ENCODE peak calls at places on chromosomes 5 and 9, in five cellular contexts. One of them, this sample, is unnamed.

GRCh38 chr5:105430516-105430915 is 1867.9 kb upstream of the NUDT12 start:
- DNase-seq in heart left ventricle: no peak
- DNase-seq in K562: no peak
- DNase-seq in gastrocnemius medialis: no peak
- DNase-seq in stomach: no peak
- DNase-seq in this sample: no peak

GRCh38 chr9:105438136-105438839 is 9.5 kb upstream of the FSD1L start:
- DNase-seq in K562: no peak
- DNase-seq in gastrocnemius medialis: peak
- DNase-seq in stomach: no peak
- DNase-seq in heart left ventricle: no peak
- DNase-seq in this sample: no peak

GRCh38 chr9:86909388-86909787 is 37.9 kb downstream of the GAS1 start:
- DNase-seq in stomach: no peak
- DNase-seq in heart left ventricle: no peak
- DNase-seq in gastrocnemius medialis: no peak
- DNase-seq in K562: no peak
- DNase-seq in this sample: no peak

GRCh38 chr5:171192111-171192510 is 116.9 kb upstream of the TLX3 start:
- DNase-seq in gastrocnemius medialis: no peak
- DNase-seq in heart left ventricle: no peak
- DNase-seq in K562: no peak
- DNase-seq in stomach: no peak
- DNase-seq in this sample: no peak

GRCh38 chr5:52840286-52841050 is 52.8 kb downstream of the ITGA1 start:
- DNase-seq in heart left ventricle: peak
- DNase-seq in K562: no peak
- DNase-seq in gastrocnemius medialis: no peak
- DNase-seq in stomach: no peak
- DNase-seq in this sample: no peak

GRCh38 chr9:114487607-114488300 is 17.5 kb downstream of the WHRN start:
- DNase-seq in stomach: peak
- DNase-seq in heart left ventricle: peak
- DNase-seq in K562: peak
- DNase-seq in gastrocnemius medialis: no peak
- DNase-seq in this sample: peak

GRCh38 chr5:73792687-73793320 is 166.8 kb downstream of the ARHGEF28 start:
- DNase-seq in K562: peak
- DNase-seq in gastrocnemius medialis: peak
- DNase-seq in heart left ventricle: peak
- DNase-seq in stomach: peak
- DNase-seq in this sample: peak

GRCh38 chr9:124042168-124042775 is 30.7 kb downstream of the LHX2 start:
- DNase-seq in heart left ventricle: no peak
- DNase-seq in stomach: no peak
- DNase-seq in gastrocnemius medialis: no peak
- DNase-seq in K562: no peak
- DNase-seq in this sample: no peak

GRCh38 chr5:51389582-51390463 is 6.6 kb downstream of the ISL1 start:
- DNase-seq in stomach: no peak
- DNase-seq in K562: no peak
- DNase-seq in gastrocnemius medialis: no peak
- DNase-seq in heart left ventricle: no peak
- DNase-seq in this sample: no peak

GRCh38 chr9:82489579-82489915 is 501.0 kb downstream of the SPATA31D1 start:
- DNase-seq in K562: no peak
- DNase-seq in heart left ventricle: peak
- DNase-seq in stomach: no peak
- DNase-seq in gastrocnemius medialis: no peak
- DNase-seq in this sample: peak

GRCh38 chr5:173281910-173282309 is 46.3 kb downstream of the STC2 start:
- DNase-seq in K562: no peak
- DNase-seq in heart left ventricle: no peak
- DNase-seq in stomach: no peak
- DNase-seq in gastrocnemius medialis: no peak
- DNase-seq in this sample: no peak

GRCh38 chr9:119951090-119951489 is 581.9 kb upstream of the BRINP1 start:
- DNase-seq in stomach: no peak
- DNase-seq in gastrocnemius medialis: no peak
- DNase-seq in K562: no peak
- DNase-seq in heart left ventricle: no peak
- DNase-seq in this sample: no peak

GRCh38 chr9:119078015-119078414 is 291.2 kb downstream of the BRINP1 start:
- DNase-seq in heart left ventricle: no peak
- DNase-seq in gastrocnemius medialis: no peak
- DNase-seq in stomach: no peak
- DNase-seq in K562: no peak
- DNase-seq in this sample: no peak

GRCh38 chr9:35258665-35259474 is 97.1 kb downstream of the UNC13B start:
- DNase-seq in stomach: peak
- DNase-seq in heart left ventricle: peak
- DNase-seq in K562: no peak
- DNase-seq in gastrocnemius medialis: peak
- DNase-seq in this sample: peak

GRCh38 chr9:28166179-28166578 is 592.9 kb upstream of the C9orf72 start:
- DNase-seq in heart left ventricle: no peak
- DNase-seq in gastrocnemius medialis: no peak
- DNase-seq in K562: no peak
- DNase-seq in stomach: no peak
- DNase-seq in this sample: no peak

GRCh38 chr5:157463081-157463480 is 3.1 kb downstream of the NIPAL4 start:
- DNase-seq in heart left ventricle: no peak
- DNase-seq in stomach: no peak
- DNase-seq in K562: no peak
- DNase-seq in gastrocnemius medialis: no peak
- DNase-seq in this sample: no peak

GRCh38 chr5:157459715-157460599 is at the start of gene NIPAL4:
- DNase-seq in gastrocnemius medialis: no peak
- DNase-seq in stomach: no peak
- DNase-seq in heart left ventricle: no peak
- DNase-seq in K562: no peak
- DNase-seq in this sample: no peak

GRCh38 chr5:157464518-157465171 is 4.6 kb downstream of the NIPAL4 start:
- DNase-seq in heart left ventricle: no peak
- DNase-seq in K562: peak
- DNase-seq in gastrocnemius medialis: peak
- DNase-seq in stomach: peak
- DNase-seq in this sample: no peak

GRCh38 chr5:157460921-157461792 is 1.1 kb downstream of the NIPAL4 start:
- DNase-seq in K562: no peak
- DNase-seq in gastrocnemius medialis: no peak
- DNase-seq in stomach: no peak
- DNase-seq in heart left ventricle: no peak
- DNase-seq in this sample: no peak

GRCh38 chr5:157463621-157464407 is 3.8 kb downstream of the NIPAL4 start:
- DNase-seq in heart left ventricle: no peak
- DNase-seq in K562: no peak
- DNase-seq in gastrocnemius medialis: peak
- DNase-seq in stomach: no peak
- DNase-seq in this sample: no peak
- H3K4me3 ChIP-seq in heart left ventricle: no peak
- H3K4me3 ChIP-seq in K562: no peak
- H3K4me3 ChIP-seq in gastrocnemius medialis: no peak
- H3K4me3 ChIP-seq in stomach: no peak
- H3K4me3 ChIP-seq in this sample: no peak

DNA sequence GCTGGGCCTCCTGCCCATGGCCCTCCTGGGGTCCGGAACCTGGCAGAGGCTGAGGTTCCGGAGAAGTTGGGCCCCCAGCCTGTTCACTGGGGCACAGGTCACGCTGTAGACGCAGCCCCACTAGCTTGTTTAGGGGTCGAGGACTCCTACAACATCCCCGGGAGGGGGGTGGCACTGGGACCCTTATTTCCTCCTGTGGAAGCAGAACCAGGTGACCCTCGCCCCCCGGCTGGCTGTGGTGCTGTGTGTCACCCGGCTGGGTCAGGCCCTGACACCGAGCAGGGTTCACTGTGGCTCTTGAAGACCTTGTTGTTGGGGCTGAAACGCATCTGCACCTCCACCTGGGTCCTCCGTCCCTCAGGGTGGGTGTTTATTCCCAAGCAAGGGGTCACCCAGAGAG is 164.5 kb upstream of the IER5L start:
- DNase-seq in heart left ventricle: no peak
- DNase-seq in stomach: no peak
- DNase-seq in K562: no peak
- DNase-seq in gastrocnemius medialis: no peak
- DNase-seq in this sample: no peak
- H3K27ac ChIP-seq in heart left ventricle: no peak
- H3K27ac ChIP-seq in stomach: no peak
- H3K27ac ChIP-seq in K562: no peak
- H3K27ac ChIP-seq in gastrocnemius medialis: no peak
- H3K27ac ChIP-seq in this sample: peak

DNA sequence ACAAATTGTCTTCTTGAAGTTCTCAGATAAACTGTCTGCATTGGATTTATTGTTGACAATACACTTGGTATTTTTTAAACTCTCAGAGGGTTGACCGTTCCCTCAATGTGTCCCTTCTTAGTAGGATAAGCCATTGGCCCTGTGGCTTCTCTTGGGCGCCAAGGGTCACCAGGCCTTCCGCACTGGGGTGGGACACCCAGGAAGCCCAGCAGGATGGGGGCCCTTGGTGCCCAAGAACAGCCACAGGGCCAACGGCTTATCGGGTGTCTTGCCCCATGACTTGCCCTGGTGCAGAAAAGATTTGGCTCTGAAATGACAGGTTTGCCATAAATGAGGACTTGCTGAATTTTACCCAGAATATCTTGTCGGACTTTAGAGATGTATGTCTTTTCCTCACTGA is 375.0 kb downstream of the IRX2 start:
- DNase-seq in heart left ventricle: no peak
- DNase-seq in K562: no peak
- DNase-seq in gastrocnemius medialis: no peak
- DNase-seq in stomach: no peak
- DNase-seq in this sample: no peak
- TF ChIP-seq POLR2A in heart left ventricle: no peak
- TF ChIP-seq POLR2A in K562: no peak
- TF ChIP-seq POLR2A in gastrocnemius medialis: no peak
- TF ChIP-seq POLR2A in stomach: no peak
- TF ChIP-seq POLR2A in this sample: no peak

DNA sequence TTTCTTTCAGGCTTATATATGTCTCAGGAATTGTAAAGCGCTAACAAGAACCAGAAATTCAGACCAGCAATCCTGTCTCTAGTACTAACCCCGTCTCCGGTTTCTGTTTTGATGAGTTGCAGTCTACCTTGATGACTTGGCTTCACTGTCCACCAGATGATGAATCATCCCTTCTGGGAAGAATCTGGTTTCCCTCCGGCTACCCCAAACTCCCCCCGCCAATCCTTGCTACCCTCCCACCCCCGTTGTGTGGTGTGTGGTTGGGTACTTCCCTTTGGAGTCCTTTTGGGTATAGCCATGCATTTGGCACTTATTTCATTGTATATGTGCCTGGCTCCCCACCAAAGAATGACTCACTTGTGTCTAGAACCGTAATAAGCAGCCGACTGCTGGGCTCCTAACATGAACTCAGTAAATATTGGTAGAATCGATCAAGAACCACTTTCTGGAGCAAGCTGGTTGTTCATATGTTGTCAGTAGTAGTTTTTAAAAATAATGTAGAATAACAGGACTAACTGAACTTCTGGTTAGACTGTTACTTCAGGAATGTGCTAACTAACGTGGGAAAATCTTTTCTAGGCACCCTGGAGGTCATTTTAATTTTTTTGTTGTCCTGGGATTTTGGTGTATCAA is 8.3 kb upstream of the TGFBI start:
- DNase-seq in heart left ventricle: no peak
- DNase-seq in stomach: no peak
- DNase-seq in K562: peak
- DNase-seq in gastrocnemius medialis: no peak
- DNase-seq in this sample: no peak
- H3K4me3 ChIP-seq in heart left ventricle: no peak
- H3K4me3 ChIP-seq in stomach: no peak
- H3K4me3 ChIP-seq in K562: no peak
- H3K4me3 ChIP-seq in gastrocnemius medialis: no peak
- H3K4me3 ChIP-seq in this sample: no peak

GRCh38 chr9:115849679-115850412 is 303.7 kb upstream of the PAPPA start:
- DNase-seq in K562: no peak
- DNase-seq in gastrocnemius medialis: no peak
- DNase-seq in heart left ventricle: no peak
- DNase-seq in stomach: peak
- DNase-seq in this sample: no peak

GRCh38 chr9:115850548-115851304 is 302.9 kb upstream of the PAPPA start:
- DNase-seq in gastrocnemius medialis: no peak
- DNase-seq in K562: no peak
- DNase-seq in stomach: no peak
- DNase-seq in heart left ventricle: no peak
- DNase-seq in this sample: no peak

GRCh38 chr9:115847245-115847644 is 306.3 kb upstream of the PAPPA start:
- DNase-seq in K562: no peak
- DNase-seq in gastrocnemius medialis: no peak
- DNase-seq in stomach: no peak
- DNase-seq in heart left ventricle: no peak
- DNase-seq in this sample: no peak

GRCh38 chr9:115845648-115846312 is 307.8 kb upstream of the PAPPA start:
- DNase-seq in heart left ventricle: no peak
- DNase-seq in K562: no peak
- DNase-seq in stomach: no peak
- DNase-seq in gastrocnemius medialis: no peak
- DNase-seq in this sample: no peak
- H3K27ac ChIP-seq in heart left ventricle: no peak
- H3K27ac ChIP-seq in K562: no peak
- H3K27ac ChIP-seq in stomach: no peak
- H3K27ac ChIP-seq in gastrocnemius medialis: no peak
- H3K27ac ChIP-seq in this sample: no peak

GRCh38 chr5:10563940-10564837 is at the start of gene ANKRD33B:
- DNase-seq in K562: peak
- DNase-seq in heart left ventricle: peak
- DNase-seq in stomach: peak
- DNase-seq in gastrocnemius medialis: no peak
- DNase-seq in this sample: peak
- TF ChIP-seq POLR2A in K562: no peak
- TF ChIP-seq POLR2A in heart left ventricle: peak
- TF ChIP-seq POLR2A in stomach: no peak
- TF ChIP-seq POLR2A in gastrocnemius medialis: peak
- TF ChIP-seq POLR2A in this sample: no peak

This sample was measured in right lobe of liver.